ENCODE peak calls at places on chromosomes 13 and 19, in five cellular contexts. One of them, this sample, is unnamed.

GRCh38 chr19:38250821-38251563 is 5.2 kb downstream of the PPP1R14A start:
- DNase-seq in endothelial cell of umbilical vein: no peak
- DNase-seq in cardiac muscle cell: peak
- DNase-seq in GM12865: no peak
- DNase-seq in bronchial epithelial cell: no peak
- DNase-seq in this sample: no peak

GRCh38 chr13:113832204-113832603 is 31.7 kb downstream of the GAS6 start:
- DNase-seq in endothelial cell of umbilical vein: no peak
- DNase-seq in bronchial epithelial cell: no peak
- DNase-seq in GM12865: no peak
- DNase-seq in cardiac muscle cell: no peak
- DNase-seq in this sample: no peak

GRCh38 chr19:35138305-35138799 is 272 bp upstream of the FXYD1 start:
- DNase-seq in cardiac muscle cell: peak
- DNase-seq in GM12865: no peak
- DNase-seq in bronchial epithelial cell: no peak
- DNase-seq in endothelial cell of umbilical vein: no peak
- DNase-seq in this sample: no peak

GRCh38 chr19:33316521-33317284 is 14.4 kb upstream of the CEBPA start:
- DNase-seq in bronchial epithelial cell: no peak
- DNase-seq in GM12865: no peak
- DNase-seq in cardiac muscle cell: no peak
- DNase-seq in endothelial cell of umbilical vein: no peak
- DNase-seq in this sample: no peak

GRCh38 chr13:44857061-44857460 is 132.2 kb downstream of the NUFIP1 start:
- DNase-seq in GM12865: no peak
- DNase-seq in endothelial cell of umbilical vein: no peak
- DNase-seq in cardiac muscle cell: no peak
- DNase-seq in bronchial epithelial cell: peak
- DNase-seq in this sample: no peak

GRCh38 chr13:25196971-25197370 is 24.9 kb upstream of the AMER2 start:
- DNase-seq in GM12865: no peak
- DNase-seq in endothelial cell of umbilical vein: no peak
- DNase-seq in bronchial epithelial cell: no peak
- DNase-seq in cardiac muscle cell: no peak
- DNase-seq in this sample: no peak

GRCh38 chr19:35851213-35852028 is 883 bp downstream of the NPHS1 start:
- DNase-seq in endothelial cell of umbilical vein: no peak
- DNase-seq in cardiac muscle cell: peak
- DNase-seq in bronchial epithelial cell: no peak
- DNase-seq in GM12865: no peak
- DNase-seq in this sample: no peak

GRCh38 chr19:36081385-36081784 is 26.7 kb downstream of the WDR62 start:
- DNase-seq in GM12865: no peak
- DNase-seq in endothelial cell of umbilical vein: no peak
- DNase-seq in cardiac muscle cell: no peak
- DNase-seq in bronchial epithelial cell: peak
- DNase-seq in this sample: no peak

GRCh38 chr13:109786457-109787134 is at the start of gene IRS2:
- DNase-seq in GM12865: peak
- DNase-seq in cardiac muscle cell: peak
- DNase-seq in endothelial cell of umbilical vein: peak
- DNase-seq in bronchial epithelial cell: peak
- DNase-seq in this sample: peak

GRCh38 chr13:112768795-112769411 is 79.1 kb downstream of the ATP11A start:
- DNase-seq in GM12865: peak
- DNase-seq in bronchial epithelial cell: no peak
- DNase-seq in cardiac muscle cell: no peak
- DNase-seq in endothelial cell of umbilical vein: no peak
- DNase-seq in this sample: no peak

GRCh38 chr13:44308352-44308751 is 65.3 kb upstream of the SERP2 start:
- DNase-seq in endothelial cell of umbilical vein: no peak
- DNase-seq in bronchial epithelial cell: no peak
- DNase-seq in GM12865: no peak
- DNase-seq in cardiac muscle cell: no peak
- DNase-seq in this sample: no peak

GRCh38 chr19:48681127-48681470 is 8.3 kb upstream of the NTN5 start:
- DNase-seq in GM12865: peak
- DNase-seq in bronchial epithelial cell: no peak
- DNase-seq in endothelial cell of umbilical vein: no peak
- DNase-seq in cardiac muscle cell: no peak
- DNase-seq in this sample: peak

GRCh38 chr19:34644991-34645461 is 31.9 kb downstream of the SCGB2B2 start:
- DNase-seq in endothelial cell of umbilical vein: no peak
- DNase-seq in cardiac muscle cell: no peak
- DNase-seq in bronchial epithelial cell: no peak
- DNase-seq in GM12865: no peak
- DNase-seq in this sample: no peak

GRCh38 chr19:46371371-46371901 is 24.5 kb downstream of the PPP5C start:
- DNase-seq in endothelial cell of umbilical vein: peak
- DNase-seq in GM12865: no peak
- DNase-seq in bronchial epithelial cell: peak
- DNase-seq in cardiac muscle cell: no peak
- DNase-seq in this sample: no peak
- TF ChIP-seq CTCF in endothelial cell of umbilical vein: no peak
- TF ChIP-seq CTCF in GM12865: no peak
- TF ChIP-seq CTCF in bronchial epithelial cell: no peak
- TF ChIP-seq CTCF in cardiac muscle cell: no peak
- TF ChIP-seq CTCF in this sample: no peak

DNA sequence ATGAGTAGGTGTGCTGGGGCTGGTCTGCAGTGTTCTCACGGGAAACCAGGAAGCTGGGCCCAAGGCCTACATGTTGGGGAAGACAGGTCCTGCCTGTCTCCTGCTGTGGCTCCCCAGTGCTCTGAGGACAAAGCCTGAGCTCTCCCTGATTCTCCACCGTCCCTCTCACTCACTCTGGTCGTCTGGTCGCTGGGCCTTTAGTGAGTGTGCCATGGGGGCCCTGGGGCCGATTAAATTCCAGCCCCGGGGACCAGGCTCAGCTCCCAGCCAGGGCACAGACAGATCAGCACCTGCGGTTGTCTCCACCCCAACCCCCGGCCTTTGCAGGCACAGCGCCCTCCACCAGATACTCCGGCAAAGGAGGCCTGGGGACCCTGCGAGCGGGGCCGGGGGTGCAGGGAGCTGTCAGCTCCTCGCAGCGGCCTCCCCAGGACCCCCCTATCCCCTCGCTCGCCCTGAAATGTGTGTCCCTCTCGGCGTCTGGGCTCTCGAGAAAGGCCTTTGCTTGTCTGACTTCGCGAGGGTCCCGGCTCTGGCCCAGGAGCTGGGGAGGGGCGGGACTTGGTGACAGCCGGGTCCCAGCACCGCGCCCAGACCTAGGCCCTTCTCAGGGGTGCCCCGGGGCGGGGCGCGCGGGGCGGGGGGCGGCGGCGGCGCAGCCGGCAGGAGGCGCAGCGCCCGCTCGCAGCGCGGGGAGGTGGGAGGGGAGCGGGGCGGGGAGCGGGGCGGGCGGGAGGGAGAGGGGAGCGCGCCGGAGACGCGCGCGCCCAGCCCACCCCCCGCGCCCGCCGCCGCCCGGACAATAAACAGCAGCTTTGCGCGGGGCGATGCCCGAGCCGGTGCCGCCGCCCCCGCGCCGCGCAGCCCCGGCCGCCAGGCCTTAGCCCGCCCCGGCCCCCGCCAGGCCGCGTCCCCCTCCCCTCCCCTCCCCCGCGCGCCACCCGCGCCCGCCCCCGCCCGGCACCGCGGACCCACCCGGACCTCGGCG is at the start of gene PALM:
- DNase-seq in endothelial cell of umbilical vein: no peak
- DNase-seq in cardiac muscle cell: peak
- DNase-seq in bronchial epithelial cell: no peak
- DNase-seq in GM12865: no peak
- DNase-seq in this sample: no peak
- TF ChIP-seq CTCF in endothelial cell of umbilical vein: no peak
- TF ChIP-seq CTCF in cardiac muscle cell: no peak
- TF ChIP-seq CTCF in bronchial epithelial cell: no peak
- TF ChIP-seq CTCF in GM12865: no peak
- TF ChIP-seq CTCF in this sample: no peak

DNA sequence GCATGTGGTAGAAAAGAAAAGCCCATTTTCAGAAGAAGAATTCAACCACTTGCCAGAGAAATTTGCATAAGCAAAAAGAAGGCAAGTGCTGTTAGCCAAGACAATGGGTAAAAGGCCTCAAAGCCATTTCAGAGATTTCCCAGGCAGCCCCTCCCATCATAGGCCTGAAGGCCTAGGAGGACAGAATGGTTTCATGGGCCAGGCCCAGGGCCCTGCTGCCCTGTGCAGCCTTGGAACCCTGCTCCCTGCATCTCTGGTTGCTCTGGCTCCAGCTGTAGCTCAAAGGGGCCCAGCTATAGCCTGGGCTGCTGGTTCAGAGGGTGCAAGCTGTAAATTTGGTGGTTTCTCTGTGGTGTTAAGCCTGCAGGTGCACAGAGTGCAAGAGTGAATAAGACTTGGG is 212.8 kb downstream of the EFNB2 start:
- DNase-seq in cardiac muscle cell: no peak
- DNase-seq in GM12865: no peak
- DNase-seq in endothelial cell of umbilical vein: no peak
- DNase-seq in bronchial epithelial cell: no peak
- DNase-seq in this sample: no peak
- TF ChIP-seq CTCF in cardiac muscle cell: no peak
- TF ChIP-seq CTCF in GM12865: no peak
- TF ChIP-seq CTCF in endothelial cell of umbilical vein: no peak
- TF ChIP-seq CTCF in bronchial epithelial cell: no peak
- TF ChIP-seq CTCF in this sample: no peak

GRCh38 chr13:41411536-41411935 is 45.8 kb upstream of the RGCC start:
- DNase-seq in endothelial cell of umbilical vein: peak
- DNase-seq in cardiac muscle cell: no peak
- DNase-seq in bronchial epithelial cell: peak
- DNase-seq in GM12865: peak
- DNase-seq in this sample: no peak
- TF ChIP-seq CTCF in endothelial cell of umbilical vein: no peak
- TF ChIP-seq CTCF in cardiac muscle cell: peak
- TF ChIP-seq CTCF in bronchial epithelial cell: peak
- TF ChIP-seq CTCF in GM12865: peak
- TF ChIP-seq CTCF in this sample: peak

GRCh38 chr19:7953576-7953975 is 10.1 kb upstream of the TIMM44 start:
- DNase-seq in endothelial cell of umbilical vein: no peak
- DNase-seq in GM12865: no peak
- DNase-seq in bronchial epithelial cell: no peak
- DNase-seq in cardiac muscle cell: no peak
- DNase-seq in this sample: no peak

GRCh38 chr19:7961930-7962626 is 18.6 kb upstream of the TIMM44 start:
- DNase-seq in bronchial epithelial cell: no peak
- DNase-seq in endothelial cell of umbilical vein: no peak
- DNase-seq in GM12865: no peak
- DNase-seq in cardiac muscle cell: no peak
- DNase-seq in this sample: no peak

GRCh38 chr19:7962644-7963268 is 19.3 kb upstream of the TIMM44 start:
- DNase-seq in bronchial epithelial cell: no peak
- DNase-seq in GM12865: no peak
- DNase-seq in cardiac muscle cell: no peak
- DNase-seq in endothelial cell of umbilical vein: no peak
- DNase-seq in this sample: no peak

GRCh38 chr19:7963566-7963965 is 20.1 kb upstream of the TIMM44 start:
- DNase-seq in endothelial cell of umbilical vein: no peak
- DNase-seq in GM12865: no peak
- DNase-seq in bronchial epithelial cell: no peak
- DNase-seq in cardiac muscle cell: no peak
- DNase-seq in this sample: no peak

DNA sequence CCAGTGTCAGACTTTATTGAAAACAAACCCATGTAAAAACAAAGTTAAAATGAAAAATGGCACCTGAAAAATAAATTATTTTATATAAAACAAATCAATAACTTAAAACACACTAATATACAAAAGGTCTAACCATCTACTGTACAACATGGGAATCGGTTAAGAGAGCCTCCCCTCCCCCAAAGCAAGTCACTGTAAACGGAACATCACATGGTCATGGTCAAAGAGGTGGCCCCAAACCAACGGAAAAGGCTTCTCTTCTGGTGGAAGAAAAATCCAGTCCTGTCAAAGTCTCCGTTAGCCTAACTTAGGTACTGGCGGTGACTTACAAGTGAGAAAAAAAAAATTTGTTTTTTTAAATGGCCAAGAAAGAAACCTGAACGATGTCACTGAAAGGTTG is 15.7 kb upstream of the TIMM44 start:
- DNase-seq in cardiac muscle cell: no peak
- DNase-seq in bronchial epithelial cell: no peak
- DNase-seq in endothelial cell of umbilical vein: no peak
- DNase-seq in GM12865: no peak
- DNase-seq in this sample: no peak
- TF ChIP-seq CTCF in cardiac muscle cell: no peak
- TF ChIP-seq CTCF in bronchial epithelial cell: no peak
- TF ChIP-seq CTCF in endothelial cell of umbilical vein: no peak
- TF ChIP-seq CTCF in GM12865: no peak
- TF ChIP-seq CTCF in this sample: no peak

GRCh38 chr19:56837492-56837891 is 3.0 kb downstream of the PEG3 start:
- DNase-seq in cardiac muscle cell: no peak
- DNase-seq in GM12865: no peak
- DNase-seq in endothelial cell of umbilical vein: no peak
- DNase-seq in bronchial epithelial cell: no peak
- DNase-seq in this sample: no peak
- TF ChIP-seq CTCF in cardiac muscle cell: peak
- TF ChIP-seq CTCF in GM12865: no peak
- TF ChIP-seq CTCF in endothelial cell of umbilical vein: no peak
- TF ChIP-seq CTCF in bronchial epithelial cell: peak
- TF ChIP-seq CTCF in this sample: no peak

GRCh38 chr19:40425450-40426287 is at the start of gene SERTAD1:
- DNase-seq in cardiac muscle cell: peak
- DNase-seq in GM12865: peak
- DNase-seq in endothelial cell of umbilical vein: peak
- DNase-seq in bronchial epithelial cell: peak
- DNase-seq in this sample: peak
- TF ChIP-seq CTCF in cardiac muscle cell: peak
- TF ChIP-seq CTCF in GM12865: peak
- TF ChIP-seq CTCF in endothelial cell of umbilical vein: peak
- TF ChIP-seq CTCF in bronchial epithelial cell: peak
- TF ChIP-seq CTCF in this sample: peak

GRCh38 chr13:32168136-32168535 is 136.6 kb downstream of the FRY start:
- DNase-seq in cardiac muscle cell: no peak
- DNase-seq in bronchial epithelial cell: no peak
- DNase-seq in endothelial cell of umbilical vein: no peak
- DNase-seq in GM12865: no peak
- DNase-seq in this sample: no peak

GRCh38 chr13:32165791-32166190 is 134.2 kb downstream of the FRY start:
- DNase-seq in cardiac muscle cell: no peak
- DNase-seq in endothelial cell of umbilical vein: no peak
- DNase-seq in GM12865: no peak
- DNase-seq in bronchial epithelial cell: peak
- DNase-seq in this sample: no peak

GRCh38 chr13:32159147-32159869 is 127.7 kb downstream of the FRY start:
- DNase-seq in bronchial epithelial cell: no peak
- DNase-seq in cardiac muscle cell: no peak
- DNase-seq in GM12865: no peak
- DNase-seq in endothelial cell of umbilical vein: no peak
- DNase-seq in this sample: no peak

DNA sequence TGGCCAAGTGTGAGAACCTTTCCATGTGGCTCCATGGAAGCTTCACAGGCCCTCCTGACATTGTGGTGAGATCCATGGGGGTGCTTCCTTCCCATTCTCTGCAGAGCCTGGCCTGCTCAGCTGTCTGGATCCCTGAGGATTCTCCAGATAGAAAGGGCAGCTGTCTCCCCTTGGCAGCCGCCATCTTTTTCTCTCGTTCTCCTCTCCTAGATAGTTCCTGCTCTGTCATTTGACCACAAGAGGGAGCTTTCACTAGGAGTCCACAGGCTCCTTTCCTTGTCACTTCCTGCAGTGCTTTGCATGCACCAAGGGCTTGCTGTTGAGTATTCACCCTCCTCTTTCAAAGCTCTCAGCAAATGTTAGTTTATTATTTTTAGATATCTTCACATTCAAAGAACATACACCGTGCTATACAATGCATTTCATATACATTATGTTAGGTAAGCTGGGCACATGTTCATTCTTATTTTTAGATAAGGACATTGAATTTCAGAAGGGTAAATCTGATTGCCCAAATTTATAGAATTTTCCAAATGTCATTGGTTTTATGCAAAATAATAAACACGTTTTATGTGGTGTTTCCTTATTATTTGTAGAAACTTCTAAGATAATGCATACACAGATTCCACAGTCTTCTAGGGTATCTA is 133.2 kb downstream of the FRY start:
- DNase-seq in bronchial epithelial cell: peak
- DNase-seq in endothelial cell of umbilical vein: peak
- DNase-seq in GM12865: peak
- DNase-seq in cardiac muscle cell: peak
- DNase-seq in this sample: no peak
- TF ChIP-seq CTCF in bronchial epithelial cell: peak
- TF ChIP-seq CTCF in endothelial cell of umbilical vein: peak
- TF ChIP-seq CTCF in GM12865: peak
- TF ChIP-seq CTCF in cardiac muscle cell: peak
- TF ChIP-seq CTCF in this sample: peak

This sample was measured in GM13977.